ENCODE peak calls at places on chromosomes 12 and 14, in eight cellular contexts. One of them, this sample, is unnamed.

GRCh38 chr12:124603143-124603542 is 35.7 kb upstream of the NCOR2 start:
- DNase-seq in OCI-LY7: no peak
- DNase-seq in gastrocnemius medialis: no peak
- DNase-seq in dorsolateral prefrontal cortex: no peak
- DNase-seq in heart right ventricle: no peak
- DNase-seq in upper lobe of right lung: no peak
- DNase-seq in lower lobe of right lung: no peak
- DNase-seq in kidney: no peak
- DNase-seq in this sample: no peak

GRCh38 chr14:36700656-36701055 is 39.0 kb downstream of the PAX9 start:
- DNase-seq in gastrocnemius medialis: no peak
- DNase-seq in OCI-LY7: peak
- DNase-seq in lower lobe of right lung: no peak
- DNase-seq in heart right ventricle: no peak
- DNase-seq in dorsolateral prefrontal cortex: no peak
- DNase-seq in kidney: no peak
- DNase-seq in upper lobe of right lung: no peak
- DNase-seq in this sample: no peak

GRCh38 chr14:72982146-72982708 is 44.7 kb downstream of the ZFYVE1 start:
- DNase-seq in gastrocnemius medialis: no peak
- DNase-seq in heart right ventricle: no peak
- DNase-seq in lower lobe of right lung: no peak
- DNase-seq in OCI-LY7: no peak
- DNase-seq in kidney: no peak
- DNase-seq in dorsolateral prefrontal cortex: no peak
- DNase-seq in upper lobe of right lung: no peak
- DNase-seq in this sample: no peak

GRCh38 chr14:95480109-95480886 is 36.2 kb downstream of the SYNE3 start:
- DNase-seq in upper lobe of right lung: no peak
- DNase-seq in dorsolateral prefrontal cortex: no peak
- DNase-seq in kidney: peak
- DNase-seq in gastrocnemius medialis: peak
- DNase-seq in OCI-LY7: no peak
- DNase-seq in heart right ventricle: peak
- DNase-seq in lower lobe of right lung: no peak
- DNase-seq in this sample: no peak

GRCh38 chr14:60266021-60266937 is 17.3 kb downstream of the PPM1A start:
- DNase-seq in lower lobe of right lung: no peak
- DNase-seq in kidney: no peak
- DNase-seq in upper lobe of right lung: no peak
- DNase-seq in OCI-LY7: peak
- DNase-seq in gastrocnemius medialis: no peak
- DNase-seq in heart right ventricle: no peak
- DNase-seq in dorsolateral prefrontal cortex: no peak
- DNase-seq in this sample: peak

GRCh38 chr14:72553161-72553560 is 340.7 kb downstream of the DPF3 start:
- DNase-seq in OCI-LY7: no peak
- DNase-seq in lower lobe of right lung: no peak
- DNase-seq in gastrocnemius medialis: no peak
- DNase-seq in heart right ventricle: no peak
- DNase-seq in upper lobe of right lung: no peak
- DNase-seq in kidney: no peak
- DNase-seq in dorsolateral prefrontal cortex: no peak
- DNase-seq in this sample: no peak

GRCh38 chr14:21063479-21063878 is 5.9 kb downstream of the RNASE8 start:
- DNase-seq in upper lobe of right lung: no peak
- DNase-seq in dorsolateral prefrontal cortex: no peak
- DNase-seq in gastrocnemius medialis: peak
- DNase-seq in kidney: no peak
- DNase-seq in lower lobe of right lung: no peak
- DNase-seq in heart right ventricle: no peak
- DNase-seq in OCI-LY7: no peak
- DNase-seq in this sample: no peak

GRCh38 chr12:44372259-44372658 is 503.9 kb downstream of the NELL2 start:
- DNase-seq in gastrocnemius medialis: no peak
- DNase-seq in dorsolateral prefrontal cortex: no peak
- DNase-seq in heart right ventricle: no peak
- DNase-seq in lower lobe of right lung: no peak
- DNase-seq in kidney: no peak
- DNase-seq in upper lobe of right lung: no peak
- DNase-seq in OCI-LY7: no peak
- DNase-seq in this sample: no peak

GRCh38 chr14:24137529-24138395 is 1.8 kb downstream of the PSME1 start:
- DNase-seq in gastrocnemius medialis: no peak
- DNase-seq in lower lobe of right lung: no peak
- DNase-seq in upper lobe of right lung: no peak
- DNase-seq in dorsolateral prefrontal cortex: no peak
- DNase-seq in heart right ventricle: no peak
- DNase-seq in kidney: no peak
- DNase-seq in OCI-LY7: no peak
- DNase-seq in this sample: no peak

GRCh38 chr14:24138396-24139271 is 2.6 kb downstream of the PSME1 start:
- DNase-seq in upper lobe of right lung: no peak
- DNase-seq in lower lobe of right lung: no peak
- DNase-seq in dorsolateral prefrontal cortex: no peak
- DNase-seq in kidney: peak
- DNase-seq in gastrocnemius medialis: no peak
- DNase-seq in OCI-LY7: no peak
- DNase-seq in heart right ventricle: no peak
- DNase-seq in this sample: peak

GRCh38 chr14:24135584-24135833 is 485 bp upstream of the PSME1 start:
- DNase-seq in gastrocnemius medialis: no peak
- DNase-seq in OCI-LY7: no peak
- DNase-seq in dorsolateral prefrontal cortex: no peak
- DNase-seq in lower lobe of right lung: no peak
- DNase-seq in upper lobe of right lung: no peak
- DNase-seq in kidney: no peak
- DNase-seq in heart right ventricle: no peak
- DNase-seq in this sample: no peak

GRCh38 chr14:24135834-24136683 is at the start of gene PSME1:
- DNase-seq in heart right ventricle: peak
- DNase-seq in kidney: peak
- DNase-seq in lower lobe of right lung: peak
- DNase-seq in dorsolateral prefrontal cortex: peak
- DNase-seq in gastrocnemius medialis: peak
- DNase-seq in upper lobe of right lung: peak
- DNase-seq in OCI-LY7: peak
- DNase-seq in this sample: peak

GRCh38 chr14:24136684-24137528 is 912 bp downstream of the PSME1 start:
- DNase-seq in kidney: no peak
- DNase-seq in dorsolateral prefrontal cortex: no peak
- DNase-seq in upper lobe of right lung: no peak
- DNase-seq in heart right ventricle: no peak
- DNase-seq in OCI-LY7: no peak
- DNase-seq in lower lobe of right lung: no peak
- DNase-seq in gastrocnemius medialis: no peak
- DNase-seq in this sample: no peak
- H3K27ac ChIP-seq in kidney: peak
- H3K27ac ChIP-seq in dorsolateral prefrontal cortex: no peak
- H3K27ac ChIP-seq in upper lobe of right lung: peak
- H3K27ac ChIP-seq in heart right ventricle: peak
- H3K27ac ChIP-seq in OCI-LY7: peak
- H3K27ac ChIP-seq in lower lobe of right lung: peak
- H3K27ac ChIP-seq in gastrocnemius medialis: peak
- H3K27ac ChIP-seq in this sample: peak

GRCh38 chr14:75229923-75230792 is 48.5 kb upstream of the FOS start:
- DNase-seq in upper lobe of right lung: peak
- DNase-seq in lower lobe of right lung: peak
- DNase-seq in gastrocnemius medialis: peak
- DNase-seq in OCI-LY7: peak
- DNase-seq in dorsolateral prefrontal cortex: no peak
- DNase-seq in heart right ventricle: no peak
- DNase-seq in kidney: peak
- DNase-seq in this sample: no peak
- TF ChIP-seq CTCF in upper lobe of right lung: no peak
- TF ChIP-seq CTCF in lower lobe of right lung: no peak
- TF ChIP-seq CTCF in gastrocnemius medialis: peak
- TF ChIP-seq CTCF in OCI-LY7: peak
- TF ChIP-seq CTCF in dorsolateral prefrontal cortex: no peak
- TF ChIP-seq CTCF in heart right ventricle: no peak
- TF ChIP-seq CTCF in kidney: no peak
- TF ChIP-seq CTCF in this sample: no peak

DNA sequence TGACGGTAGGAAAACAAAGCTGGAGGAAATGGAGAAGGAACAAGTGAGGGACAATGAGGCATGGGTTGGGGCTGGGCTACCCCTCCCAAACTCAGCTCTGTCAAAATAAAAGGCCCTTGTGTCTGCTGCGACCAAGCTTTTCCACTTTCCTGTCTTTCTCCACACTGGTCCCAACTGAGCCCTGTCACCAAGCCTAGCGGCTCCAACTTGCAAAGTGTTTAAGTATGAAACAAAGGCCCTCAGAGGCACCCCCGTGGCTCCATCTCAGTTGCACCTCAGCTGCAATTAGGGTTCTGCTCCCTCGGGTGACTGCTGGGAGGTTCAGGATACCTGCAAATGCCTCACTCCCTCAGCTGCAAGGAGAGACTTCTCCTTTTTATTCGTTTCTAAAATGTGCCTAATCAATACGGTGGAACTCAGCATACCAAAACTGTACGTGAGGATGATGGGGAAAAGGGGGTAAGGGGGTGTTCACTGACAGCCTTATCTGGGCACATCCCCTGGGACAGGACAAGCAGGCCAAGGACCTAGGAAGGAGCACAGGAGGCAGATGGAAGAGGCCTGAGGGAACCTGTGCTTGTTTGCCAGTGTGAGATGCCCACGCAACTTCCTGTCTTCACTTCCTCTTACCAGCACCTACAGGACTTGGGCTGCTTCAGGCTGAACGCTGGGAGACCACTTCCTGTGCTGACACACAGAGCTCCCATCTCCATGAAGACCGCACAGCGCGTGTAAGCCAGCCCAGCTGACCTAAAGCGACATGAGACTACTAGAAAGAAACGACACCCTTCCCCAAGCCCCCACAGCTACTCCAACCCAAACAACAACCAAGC is 8.9 kb downstream of the VAMP1 start:
- DNase-seq in gastrocnemius medialis: peak
- DNase-seq in OCI-LY7: peak
- DNase-seq in kidney: no peak
- DNase-seq in lower lobe of right lung: peak
- DNase-seq in heart right ventricle: no peak
- DNase-seq in dorsolateral prefrontal cortex: no peak
- DNase-seq in upper lobe of right lung: peak
- DNase-seq in this sample: no peak
- H3K4me3 ChIP-seq in gastrocnemius medialis: no peak
- H3K4me3 ChIP-seq in OCI-LY7: peak
- H3K4me3 ChIP-seq in kidney: no peak
- H3K4me3 ChIP-seq in lower lobe of right lung: peak
- H3K4me3 ChIP-seq in heart right ventricle: no peak
- H3K4me3 ChIP-seq in dorsolateral prefrontal cortex: no peak
- H3K4me3 ChIP-seq in upper lobe of right lung: no peak
- H3K4me3 ChIP-seq in this sample: no peak

DNA sequence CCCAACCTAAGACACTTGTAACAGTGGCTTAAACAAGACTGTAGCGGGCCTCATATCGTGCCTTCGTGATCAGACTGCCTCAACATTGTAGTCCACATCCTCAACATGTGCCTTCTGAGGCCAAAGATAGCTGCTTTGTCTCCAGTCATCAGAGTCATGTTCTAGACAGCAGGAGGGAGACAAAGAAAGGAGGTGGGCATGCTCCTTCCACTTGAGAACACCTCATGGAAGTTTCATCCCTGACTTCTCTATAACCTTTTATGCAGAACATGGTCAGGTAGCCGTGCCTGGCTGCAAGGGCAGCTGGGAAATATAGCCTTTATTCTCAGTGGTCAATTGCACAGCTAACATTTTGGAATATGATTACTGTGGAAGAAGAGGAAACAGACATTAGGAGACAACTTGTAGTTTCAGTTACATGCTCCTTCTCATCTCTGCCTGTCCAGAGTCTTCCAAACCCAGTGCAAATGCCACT is 25.3 kb upstream of the DHRS2 start:
- DNase-seq in kidney: no peak
- DNase-seq in heart right ventricle: no peak
- DNase-seq in dorsolateral prefrontal cortex: no peak
- DNase-seq in upper lobe of right lung: no peak
- DNase-seq in gastrocnemius medialis: no peak
- DNase-seq in OCI-LY7: no peak
- DNase-seq in lower lobe of right lung: no peak
- DNase-seq in this sample: no peak
- H3K27ac ChIP-seq in kidney: no peak
- H3K27ac ChIP-seq in heart right ventricle: no peak
- H3K27ac ChIP-seq in dorsolateral prefrontal cortex: no peak
- H3K27ac ChIP-seq in upper lobe of right lung: peak
- H3K27ac ChIP-seq in gastrocnemius medialis: no peak
- H3K27ac ChIP-seq in OCI-LY7: no peak
- H3K27ac ChIP-seq in lower lobe of right lung: peak
- H3K27ac ChIP-seq in this sample: no peak

GRCh38 chr14:68979021-68979721 is at the start of gene ACTN1:
- DNase-seq in gastrocnemius medialis: peak
- DNase-seq in dorsolateral prefrontal cortex: peak
- DNase-seq in upper lobe of right lung: peak
- DNase-seq in lower lobe of right lung: peak
- DNase-seq in OCI-LY7: no peak
- DNase-seq in kidney: peak
- DNase-seq in heart right ventricle: peak
- DNase-seq in this sample: peak

GRCh38 chr14:68978550-68978911 is 571 bp downstream of the ACTN1 start:
- DNase-seq in gastrocnemius medialis: peak
- DNase-seq in OCI-LY7: no peak
- DNase-seq in upper lobe of right lung: peak
- DNase-seq in heart right ventricle: peak
- DNase-seq in dorsolateral prefrontal cortex: no peak
- DNase-seq in lower lobe of right lung: peak
- DNase-seq in kidney: peak
- DNase-seq in this sample: peak

GRCh38 chr14:68977137-68977740 is 1.9 kb downstream of the ACTN1 start:
- DNase-seq in kidney: no peak
- DNase-seq in heart right ventricle: no peak
- DNase-seq in upper lobe of right lung: no peak
- DNase-seq in lower lobe of right lung: no peak
- DNase-seq in OCI-LY7: no peak
- DNase-seq in gastrocnemius medialis: no peak
- DNase-seq in dorsolateral prefrontal cortex: no peak
- DNase-seq in this sample: no peak

GRCh38 chr14:68976160-68977067 is 2.7 kb downstream of the ACTN1 start:
- DNase-seq in dorsolateral prefrontal cortex: no peak
- DNase-seq in heart right ventricle: peak
- DNase-seq in kidney: peak
- DNase-seq in upper lobe of right lung: no peak
- DNase-seq in lower lobe of right lung: no peak
- DNase-seq in OCI-LY7: no peak
- DNase-seq in gastrocnemius medialis: no peak
- DNase-seq in this sample: no peak

GRCh38 chr14:68977741-68978549 is 1.2 kb downstream of the ACTN1 start:
- DNase-seq in gastrocnemius medialis: peak
- DNase-seq in OCI-LY7: no peak
- DNase-seq in lower lobe of right lung: peak
- DNase-seq in kidney: peak
- DNase-seq in heart right ventricle: peak
- DNase-seq in dorsolateral prefrontal cortex: no peak
- DNase-seq in upper lobe of right lung: peak
- DNase-seq in this sample: peak
- TF ChIP-seq CTCF in gastrocnemius medialis: no peak
- TF ChIP-seq CTCF in OCI-LY7: no peak
- TF ChIP-seq CTCF in lower lobe of right lung: peak
- TF ChIP-seq CTCF in kidney: no peak
- TF ChIP-seq CTCF in heart right ventricle: no peak
- TF ChIP-seq CTCF in dorsolateral prefrontal cortex: no peak
- TF ChIP-seq CTCF in upper lobe of right lung: no peak
- TF ChIP-seq CTCF in this sample: no peak

GRCh38 chr14:103356151-103356766 is 22.2 kb downstream of the EIF5 start:
- DNase-seq in dorsolateral prefrontal cortex: no peak
- DNase-seq in gastrocnemius medialis: no peak
- DNase-seq in upper lobe of right lung: no peak
- DNase-seq in lower lobe of right lung: no peak
- DNase-seq in heart right ventricle: no peak
- DNase-seq in kidney: no peak
- DNase-seq in OCI-LY7: no peak
- DNase-seq in this sample: no peak
- H3K4me3 ChIP-seq in dorsolateral prefrontal cortex: no peak
- H3K4me3 ChIP-seq in gastrocnemius medialis: no peak
- H3K4me3 ChIP-seq in upper lobe of right lung: no peak
- H3K4me3 ChIP-seq in lower lobe of right lung: no peak
- H3K4me3 ChIP-seq in heart right ventricle: no peak
- H3K4me3 ChIP-seq in kidney: no peak
- H3K4me3 ChIP-seq in OCI-LY7: no peak
- H3K4me3 ChIP-seq in this sample: no peak

This sample was measured in WERI-Rb-1.